ENCODE peak calls at places on chromosomes 1 and 21, in ten cellular contexts. One of them, this sample, is unnamed.

GRCh38 chr1:83530506-83530905 is 468.4 kb downstream of the TTLL7 start:
- DNase-seq in activated CD8-positive, alpha-beta memory T cell treated with anti-CD3 and anti-CD28 coated beads for 4 hours: no peak
- DNase-seq in skeletal muscle cell: no peak
- DNase-seq in IMR-90: no peak
- DNase-seq in hippocampal formation: no peak
- DNase-seq in H54: no peak
- DNase-seq in nucleus accumbens: no peak
- DNase-seq in activated naive CD4-positive, alpha-beta T cell treated with anti-CD3 and anti-CD28 coated beads, Interleukin-2, amount 10 ng/mL, durations not matched to agents 7 days and 5 days: no peak
- DNase-seq in stimulated activated CD4-positive, alpha-beta T cell treated with anti-CD3 and anti-CD28 coated beads, Interleukin-1b, Interleukin-23, amount 100 ng/mL, for 24 hours: no peak
- DNase-seq in AG20443: no peak
- DNase-seq in this sample: no peak

GRCh38 chr1:209996348-209996747 is 58.3 kb downstream of the SYT14 start:
- DNase-seq in activated naive CD4-positive, alpha-beta T cell treated with anti-CD3 and anti-CD28 coated beads, Interleukin-2, amount 10 ng/mL, durations not matched to agents 7 days and 5 days: no peak
- DNase-seq in IMR-90: no peak
- DNase-seq in hippocampal formation: no peak
- DNase-seq in H54: no peak
- DNase-seq in AG20443: no peak
- DNase-seq in stimulated activated CD4-positive, alpha-beta T cell treated with anti-CD3 and anti-CD28 coated beads, Interleukin-1b, Interleukin-23, amount 100 ng/mL, for 24 hours: no peak
- DNase-seq in skeletal muscle cell: no peak
- DNase-seq in nucleus accumbens: no peak
- DNase-seq in activated CD8-positive, alpha-beta memory T cell treated with anti-CD3 and anti-CD28 coated beads for 4 hours: no peak
- DNase-seq in this sample: no peak

GRCh38 chr1:53326598-53327182 is 1.2 kb downstream of the LRP8 start:
- DNase-seq in H54: peak
- DNase-seq in skeletal muscle cell: no peak
- DNase-seq in AG20443: no peak
- DNase-seq in hippocampal formation: no peak
- DNase-seq in nucleus accumbens: no peak
- DNase-seq in IMR-90: no peak
- DNase-seq in activated naive CD4-positive, alpha-beta T cell treated with anti-CD3 and anti-CD28 coated beads, Interleukin-2, amount 10 ng/mL, durations not matched to agents 7 days and 5 days: no peak
- DNase-seq in stimulated activated CD4-positive, alpha-beta T cell treated with anti-CD3 and anti-CD28 coated beads, Interleukin-1b, Interleukin-23, amount 100 ng/mL, for 24 hours: no peak
- DNase-seq in activated CD8-positive, alpha-beta memory T cell treated with anti-CD3 and anti-CD28 coated beads for 4 hours: no peak
- DNase-seq in this sample: no peak

GRCh38 chr1:51313961-51314777 is 16.2 kb downstream of the TTC39A start:
- DNase-seq in activated naive CD4-positive, alpha-beta T cell treated with anti-CD3 and anti-CD28 coated beads, Interleukin-2, amount 10 ng/mL, durations not matched to agents 7 days and 5 days: no peak
- DNase-seq in IMR-90: peak
- DNase-seq in activated CD8-positive, alpha-beta memory T cell treated with anti-CD3 and anti-CD28 coated beads for 4 hours: no peak
- DNase-seq in nucleus accumbens: no peak
- DNase-seq in skeletal muscle cell: peak
- DNase-seq in H54: no peak
- DNase-seq in stimulated activated CD4-positive, alpha-beta T cell treated with anti-CD3 and anti-CD28 coated beads, Interleukin-1b, Interleukin-23, amount 100 ng/mL, for 24 hours: no peak
- DNase-seq in AG20443: peak
- DNase-seq in hippocampal formation: no peak
- DNase-seq in this sample: no peak

GRCh38 chr1:19070197-19070651 is 113.7 kb upstream of the IFFO2 start:
- DNase-seq in activated naive CD4-positive, alpha-beta T cell treated with anti-CD3 and anti-CD28 coated beads, Interleukin-2, amount 10 ng/mL, durations not matched to agents 7 days and 5 days: no peak
- DNase-seq in H54: no peak
- DNase-seq in nucleus accumbens: no peak
- DNase-seq in AG20443: no peak
- DNase-seq in hippocampal formation: no peak
- DNase-seq in stimulated activated CD4-positive, alpha-beta T cell treated with anti-CD3 and anti-CD28 coated beads, Interleukin-1b, Interleukin-23, amount 100 ng/mL, for 24 hours: no peak
- DNase-seq in activated CD8-positive, alpha-beta memory T cell treated with anti-CD3 and anti-CD28 coated beads for 4 hours: no peak
- DNase-seq in skeletal muscle cell: no peak
- DNase-seq in IMR-90: no peak
- DNase-seq in this sample: no peak

GRCh38 chr1:2382621-2383361 is 8.6 kb downstream of the MORN1 start:
- DNase-seq in stimulated activated CD4-positive, alpha-beta T cell treated with anti-CD3 and anti-CD28 coated beads, Interleukin-1b, Interleukin-23, amount 100 ng/mL, for 24 hours: no peak
- DNase-seq in skeletal muscle cell: no peak
- DNase-seq in hippocampal formation: no peak
- DNase-seq in nucleus accumbens: no peak
- DNase-seq in activated naive CD4-positive, alpha-beta T cell treated with anti-CD3 and anti-CD28 coated beads, Interleukin-2, amount 10 ng/mL, durations not matched to agents 7 days and 5 days: peak
- DNase-seq in H54: peak
- DNase-seq in AG20443: peak
- DNase-seq in IMR-90: no peak
- DNase-seq in activated CD8-positive, alpha-beta memory T cell treated with anti-CD3 and anti-CD28 coated beads for 4 hours: no peak
- DNase-seq in this sample: no peak

GRCh38 chr21:34011660-34012059 is 61.7 kb upstream of the MRPS6 start:
- DNase-seq in stimulated activated CD4-positive, alpha-beta T cell treated with anti-CD3 and anti-CD28 coated beads, Interleukin-1b, Interleukin-23, amount 100 ng/mL, for 24 hours: no peak
- DNase-seq in activated CD8-positive, alpha-beta memory T cell treated with anti-CD3 and anti-CD28 coated beads for 4 hours: no peak
- DNase-seq in activated naive CD4-positive, alpha-beta T cell treated with anti-CD3 and anti-CD28 coated beads, Interleukin-2, amount 10 ng/mL, durations not matched to agents 7 days and 5 days: no peak
- DNase-seq in hippocampal formation: no peak
- DNase-seq in H54: no peak
- DNase-seq in IMR-90: no peak
- DNase-seq in skeletal muscle cell: no peak
- DNase-seq in AG20443: no peak
- DNase-seq in nucleus accumbens: no peak
- DNase-seq in this sample: no peak

GRCh38 chr1:178726545-178726944 is 1.5 kb downstream of the RALGPS2 start:
- DNase-seq in activated naive CD4-positive, alpha-beta T cell treated with anti-CD3 and anti-CD28 coated beads, Interleukin-2, amount 10 ng/mL, durations not matched to agents 7 days and 5 days: no peak
- DNase-seq in stimulated activated CD4-positive, alpha-beta T cell treated with anti-CD3 and anti-CD28 coated beads, Interleukin-1b, Interleukin-23, amount 100 ng/mL, for 24 hours: no peak
- DNase-seq in nucleus accumbens: no peak
- DNase-seq in skeletal muscle cell: no peak
- DNase-seq in hippocampal formation: no peak
- DNase-seq in activated CD8-positive, alpha-beta memory T cell treated with anti-CD3 and anti-CD28 coated beads for 4 hours: no peak
- DNase-seq in H54: no peak
- DNase-seq in AG20443: no peak
- DNase-seq in IMR-90: no peak
- DNase-seq in this sample: no peak

GRCh38 chr1:44619261-44619900 is 54.9 kb downstream of the TMEM53 start:
- DNase-seq in hippocampal formation: no peak
- DNase-seq in nucleus accumbens: no peak
- DNase-seq in skeletal muscle cell: no peak
- DNase-seq in AG20443: peak
- DNase-seq in activated naive CD4-positive, alpha-beta T cell treated with anti-CD3 and anti-CD28 coated beads, Interleukin-2, amount 10 ng/mL, durations not matched to agents 7 days and 5 days: no peak
- DNase-seq in activated CD8-positive, alpha-beta memory T cell treated with anti-CD3 and anti-CD28 coated beads for 4 hours: no peak
- DNase-seq in H54: peak
- DNase-seq in IMR-90: peak
- DNase-seq in stimulated activated CD4-positive, alpha-beta T cell treated with anti-CD3 and anti-CD28 coated beads, Interleukin-1b, Interleukin-23, amount 100 ng/mL, for 24 hours: no peak
- DNase-seq in this sample: no peak

GRCh38 chr1:174217248-174217647 is 57.9 kb downstream of the RABGAP1L start:
- DNase-seq in activated CD8-positive, alpha-beta memory T cell treated with anti-CD3 and anti-CD28 coated beads for 4 hours: no peak
- DNase-seq in IMR-90: no peak
- DNase-seq in skeletal muscle cell: no peak
- DNase-seq in hippocampal formation: no peak
- DNase-seq in H54: no peak
- DNase-seq in AG20443: no peak
- DNase-seq in nucleus accumbens: no peak
- DNase-seq in activated naive CD4-positive, alpha-beta T cell treated with anti-CD3 and anti-CD28 coated beads, Interleukin-2, amount 10 ng/mL, durations not matched to agents 7 days and 5 days: no peak
- DNase-seq in stimulated activated CD4-positive, alpha-beta T cell treated with anti-CD3 and anti-CD28 coated beads, Interleukin-1b, Interleukin-23, amount 100 ng/mL, for 24 hours: no peak
- DNase-seq in this sample: no peak

GRCh38 chr21:41641821-41642368 is 125.0 kb downstream of the RIPK4 start:
- DNase-seq in nucleus accumbens: no peak
- DNase-seq in IMR-90: peak
- DNase-seq in AG20443: peak
- DNase-seq in skeletal muscle cell: peak
- DNase-seq in activated naive CD4-positive, alpha-beta T cell treated with anti-CD3 and anti-CD28 coated beads, Interleukin-2, amount 10 ng/mL, durations not matched to agents 7 days and 5 days: no peak
- DNase-seq in H54: peak
- DNase-seq in stimulated activated CD4-positive, alpha-beta T cell treated with anti-CD3 and anti-CD28 coated beads, Interleukin-1b, Interleukin-23, amount 100 ng/mL, for 24 hours: no peak
- DNase-seq in activated CD8-positive, alpha-beta memory T cell treated with anti-CD3 and anti-CD28 coated beads for 4 hours: no peak
- DNase-seq in hippocampal formation: no peak
- DNase-seq in this sample: peak

GRCh38 chr1:82978461-82979324 is 1020.2 kb downstream of the TTLL7 start:
- DNase-seq in stimulated activated CD4-positive, alpha-beta T cell treated with anti-CD3 and anti-CD28 coated beads, Interleukin-1b, Interleukin-23, amount 100 ng/mL, for 24 hours: no peak
- DNase-seq in activated CD8-positive, alpha-beta memory T cell treated with anti-CD3 and anti-CD28 coated beads for 4 hours: no peak
- DNase-seq in hippocampal formation: no peak
- DNase-seq in activated naive CD4-positive, alpha-beta T cell treated with anti-CD3 and anti-CD28 coated beads, Interleukin-2, amount 10 ng/mL, durations not matched to agents 7 days and 5 days: no peak
- DNase-seq in H54: no peak
- DNase-seq in IMR-90: no peak
- DNase-seq in nucleus accumbens: no peak
- DNase-seq in AG20443: no peak
- DNase-seq in skeletal muscle cell: no peak
- DNase-seq in this sample: no peak

GRCh38 chr1:228166170-228166936 is 749 bp downstream of the IBA57 start:
- DNase-seq in stimulated activated CD4-positive, alpha-beta T cell treated with anti-CD3 and anti-CD28 coated beads, Interleukin-1b, Interleukin-23, amount 100 ng/mL, for 24 hours: peak
- DNase-seq in hippocampal formation: peak
- DNase-seq in nucleus accumbens: peak
- DNase-seq in activated naive CD4-positive, alpha-beta T cell treated with anti-CD3 and anti-CD28 coated beads, Interleukin-2, amount 10 ng/mL, durations not matched to agents 7 days and 5 days: peak
- DNase-seq in skeletal muscle cell: peak
- DNase-seq in IMR-90: peak
- DNase-seq in AG20443: peak
- DNase-seq in activated CD8-positive, alpha-beta memory T cell treated with anti-CD3 and anti-CD28 coated beads for 4 hours: peak
- DNase-seq in H54: peak
- DNase-seq in this sample: peak

GRCh38 chr1:115564201-115564600 is 77.6 kb upstream of the VANGL1 start:
- DNase-seq in nucleus accumbens: no peak
- DNase-seq in hippocampal formation: no peak
- DNase-seq in H54: no peak
- DNase-seq in AG20443: no peak
- DNase-seq in activated naive CD4-positive, alpha-beta T cell treated with anti-CD3 and anti-CD28 coated beads, Interleukin-2, amount 10 ng/mL, durations not matched to agents 7 days and 5 days: no peak
- DNase-seq in stimulated activated CD4-positive, alpha-beta T cell treated with anti-CD3 and anti-CD28 coated beads, Interleukin-1b, Interleukin-23, amount 100 ng/mL, for 24 hours: no peak
- DNase-seq in IMR-90: no peak
- DNase-seq in skeletal muscle cell: no peak
- DNase-seq in activated CD8-positive, alpha-beta memory T cell treated with anti-CD3 and anti-CD28 coated beads for 4 hours: no peak
- DNase-seq in this sample: no peak

GRCh38 chr1:201228011-201228983 is 37.7 kb downstream of the IGFN1 start:
- DNase-seq in nucleus accumbens: no peak
- DNase-seq in hippocampal formation: no peak
- DNase-seq in H54: no peak
- DNase-seq in AG20443: peak
- DNase-seq in stimulated activated CD4-positive, alpha-beta T cell treated with anti-CD3 and anti-CD28 coated beads, Interleukin-1b, Interleukin-23, amount 100 ng/mL, for 24 hours: no peak
- DNase-seq in skeletal muscle cell: no peak
- DNase-seq in activated CD8-positive, alpha-beta memory T cell treated with anti-CD3 and anti-CD28 coated beads for 4 hours: no peak
- DNase-seq in IMR-90: no peak
- DNase-seq in activated naive CD4-positive, alpha-beta T cell treated with anti-CD3 and anti-CD28 coated beads, Interleukin-2, amount 10 ng/mL, durations not matched to agents 7 days and 5 days: peak
- DNase-seq in this sample: no peak

GRCh38 chr1:56547473-56547872 is 31.9 kb downstream of the PLPP3 start:
- DNase-seq in skeletal muscle cell: no peak
- DNase-seq in AG20443: no peak
- DNase-seq in hippocampal formation: no peak
- DNase-seq in IMR-90: no peak
- DNase-seq in activated CD8-positive, alpha-beta memory T cell treated with anti-CD3 and anti-CD28 coated beads for 4 hours: no peak
- DNase-seq in stimulated activated CD4-positive, alpha-beta T cell treated with anti-CD3 and anti-CD28 coated beads, Interleukin-1b, Interleukin-23, amount 100 ng/mL, for 24 hours: no peak
- DNase-seq in H54: no peak
- DNase-seq in activated naive CD4-positive, alpha-beta T cell treated with anti-CD3 and anti-CD28 coated beads, Interleukin-2, amount 10 ng/mL, durations not matched to agents 7 days and 5 days: no peak
- DNase-seq in nucleus accumbens: no peak
- DNase-seq in this sample: no peak

GRCh38 chr1:77031101-77031662 is 163.9 kb downstream of the ST6GALNAC5 start:
- DNase-seq in activated naive CD4-positive, alpha-beta T cell treated with anti-CD3 and anti-CD28 coated beads, Interleukin-2, amount 10 ng/mL, durations not matched to agents 7 days and 5 days: no peak
- DNase-seq in hippocampal formation: no peak
- DNase-seq in nucleus accumbens: no peak
- DNase-seq in activated CD8-positive, alpha-beta memory T cell treated with anti-CD3 and anti-CD28 coated beads for 4 hours: no peak
- DNase-seq in H54: no peak
- DNase-seq in skeletal muscle cell: peak
- DNase-seq in stimulated activated CD4-positive, alpha-beta T cell treated with anti-CD3 and anti-CD28 coated beads, Interleukin-1b, Interleukin-23, amount 100 ng/mL, for 24 hours: no peak
- DNase-seq in IMR-90: peak
- DNase-seq in AG20443: peak
- DNase-seq in this sample: no peak

GRCh38 chr1:58436615-58437297 is 109.8 kb downstream of the OMA1 start:
- DNase-seq in nucleus accumbens: no peak
- DNase-seq in activated naive CD4-positive, alpha-beta T cell treated with anti-CD3 and anti-CD28 coated beads, Interleukin-2, amount 10 ng/mL, durations not matched to agents 7 days and 5 days: no peak
- DNase-seq in IMR-90: no peak
- DNase-seq in skeletal muscle cell: no peak
- DNase-seq in AG20443: no peak
- DNase-seq in hippocampal formation: no peak
- DNase-seq in H54: no peak
- DNase-seq in activated CD8-positive, alpha-beta memory T cell treated with anti-CD3 and anti-CD28 coated beads for 4 hours: no peak
- DNase-seq in stimulated activated CD4-positive, alpha-beta T cell treated with anti-CD3 and anti-CD28 coated beads, Interleukin-1b, Interleukin-23, amount 100 ng/mL, for 24 hours: no peak
- DNase-seq in this sample: no peak

GRCh38 chr1:166354411-166354810 is 187.6 kb upstream of the FAM78B start:
- DNase-seq in nucleus accumbens: no peak
- DNase-seq in AG20443: no peak
- DNase-seq in IMR-90: no peak
- DNase-seq in stimulated activated CD4-positive, alpha-beta T cell treated with anti-CD3 and anti-CD28 coated beads, Interleukin-1b, Interleukin-23, amount 100 ng/mL, for 24 hours: no peak
- DNase-seq in skeletal muscle cell: no peak
- DNase-seq in activated naive CD4-positive, alpha-beta T cell treated with anti-CD3 and anti-CD28 coated beads, Interleukin-2, amount 10 ng/mL, durations not matched to agents 7 days and 5 days: no peak
- DNase-seq in H54: no peak
- DNase-seq in activated CD8-positive, alpha-beta memory T cell treated with anti-CD3 and anti-CD28 coated beads for 4 hours: no peak
- DNase-seq in hippocampal formation: no peak
- DNase-seq in this sample: no peak

GRCh38 chr1:119330940-119331263 is 37.7 kb upstream of the HAO2 start:
- DNase-seq in nucleus accumbens: no peak
- DNase-seq in stimulated activated CD4-positive, alpha-beta T cell treated with anti-CD3 and anti-CD28 coated beads, Interleukin-1b, Interleukin-23, amount 100 ng/mL, for 24 hours: no peak
- DNase-seq in activated CD8-positive, alpha-beta memory T cell treated with anti-CD3 and anti-CD28 coated beads for 4 hours: no peak
- DNase-seq in hippocampal formation: no peak
- DNase-seq in activated naive CD4-positive, alpha-beta T cell treated with anti-CD3 and anti-CD28 coated beads, Interleukin-2, amount 10 ng/mL, durations not matched to agents 7 days and 5 days: no peak
- DNase-seq in skeletal muscle cell: no peak
- DNase-seq in IMR-90: no peak
- DNase-seq in H54: no peak
- DNase-seq in AG20443: no peak
- DNase-seq in this sample: no peak

GRCh38 chr1:175768610-175769009 is 25.2 kb upstream of the TNR start:
- DNase-seq in activated CD8-positive, alpha-beta memory T cell treated with anti-CD3 and anti-CD28 coated beads for 4 hours: no peak
- DNase-seq in AG20443: no peak
- DNase-seq in H54: no peak
- DNase-seq in activated naive CD4-positive, alpha-beta T cell treated with anti-CD3 and anti-CD28 coated beads, Interleukin-2, amount 10 ng/mL, durations not matched to agents 7 days and 5 days: no peak
- DNase-seq in skeletal muscle cell: no peak
- DNase-seq in hippocampal formation: no peak
- DNase-seq in nucleus accumbens: no peak
- DNase-seq in IMR-90: no peak
- DNase-seq in stimulated activated CD4-positive, alpha-beta T cell treated with anti-CD3 and anti-CD28 coated beads, Interleukin-1b, Interleukin-23, amount 100 ng/mL, for 24 hours: no peak
- DNase-seq in this sample: peak

GRCh38 chr1:108316545-108316944 is 72.7 kb upstream of the NBPF4 start:
- DNase-seq in hippocampal formation: no peak
- DNase-seq in skeletal muscle cell: no peak
- DNase-seq in IMR-90: peak
- DNase-seq in activated CD8-positive, alpha-beta memory T cell treated with anti-CD3 and anti-CD28 coated beads for 4 hours: no peak
- DNase-seq in H54: peak
- DNase-seq in AG20443: peak
- DNase-seq in nucleus accumbens: no peak
- DNase-seq in activated naive CD4-positive, alpha-beta T cell treated with anti-CD3 and anti-CD28 coated beads, Interleukin-2, amount 10 ng/mL, durations not matched to agents 7 days and 5 days: no peak
- DNase-seq in stimulated activated CD4-positive, alpha-beta T cell treated with anti-CD3 and anti-CD28 coated beads, Interleukin-1b, Interleukin-23, amount 100 ng/mL, for 24 hours: no peak
- DNase-seq in this sample: no peak

GRCh38 chr1:170063109-170063826 is 11.2 kb downstream of the KIFAP3 start:
- DNase-seq in hippocampal formation: no peak
- DNase-seq in stimulated activated CD4-positive, alpha-beta T cell treated with anti-CD3 and anti-CD28 coated beads, Interleukin-1b, Interleukin-23, amount 100 ng/mL, for 24 hours: no peak
- DNase-seq in skeletal muscle cell: no peak
- DNase-seq in activated naive CD4-positive, alpha-beta T cell treated with anti-CD3 and anti-CD28 coated beads, Interleukin-2, amount 10 ng/mL, durations not matched to agents 7 days and 5 days: no peak
- DNase-seq in H54: no peak
- DNase-seq in IMR-90: peak
- DNase-seq in nucleus accumbens: no peak
- DNase-seq in AG20443: no peak
- DNase-seq in activated CD8-positive, alpha-beta memory T cell treated with anti-CD3 and anti-CD28 coated beads for 4 hours: no peak
- DNase-seq in this sample: no peak

GRCh38 chr1:59499956-59500569 is 203.2 kb downstream of the FGGY start:
- DNase-seq in hippocampal formation: no peak
- DNase-seq in activated CD8-positive, alpha-beta memory T cell treated with anti-CD3 and anti-CD28 coated beads for 4 hours: no peak
- DNase-seq in H54: no peak
- DNase-seq in AG20443: no peak
- DNase-seq in IMR-90: no peak
- DNase-seq in stimulated activated CD4-positive, alpha-beta T cell treated with anti-CD3 and anti-CD28 coated beads, Interleukin-1b, Interleukin-23, amount 100 ng/mL, for 24 hours: no peak
- DNase-seq in nucleus accumbens: no peak
- DNase-seq in activated naive CD4-positive, alpha-beta T cell treated with anti-CD3 and anti-CD28 coated beads, Interleukin-2, amount 10 ng/mL, durations not matched to agents 7 days and 5 days: no peak
- DNase-seq in skeletal muscle cell: no peak
- DNase-seq in this sample: no peak

GRCh38 chr1:89035080-89035479 is 12.4 kb upstream of the GBP3 start:
- DNase-seq in hippocampal formation: no peak
- DNase-seq in H54: no peak
- DNase-seq in skeletal muscle cell: no peak
- DNase-seq in activated CD8-positive, alpha-beta memory T cell treated with anti-CD3 and anti-CD28 coated beads for 4 hours: no peak
- DNase-seq in activated naive CD4-positive, alpha-beta T cell treated with anti-CD3 and anti-CD28 coated beads, Interleukin-2, amount 10 ng/mL, durations not matched to agents 7 days and 5 days: no peak
- DNase-seq in nucleus accumbens: no peak
- DNase-seq in AG20443: no peak
- DNase-seq in IMR-90: no peak
- DNase-seq in stimulated activated CD4-positive, alpha-beta T cell treated with anti-CD3 and anti-CD28 coated beads, Interleukin-1b, Interleukin-23, amount 100 ng/mL, for 24 hours: no peak
- DNase-seq in this sample: no peak

GRCh38 chr1:24540906-24541710 is 14.8 kb upstream of the NCMAP start:
- DNase-seq in activated naive CD4-positive, alpha-beta T cell treated with anti-CD3 and anti-CD28 coated beads, Interleukin-2, amount 10 ng/mL, durations not matched to agents 7 days and 5 days: peak
- DNase-seq in H54: no peak
- DNase-seq in hippocampal formation: no peak
- DNase-seq in skeletal muscle cell: peak
- DNase-seq in AG20443: peak
- DNase-seq in nucleus accumbens: no peak
- DNase-seq in activated CD8-positive, alpha-beta memory T cell treated with anti-CD3 and anti-CD28 coated beads for 4 hours: no peak
- DNase-seq in stimulated activated CD4-positive, alpha-beta T cell treated with anti-CD3 and anti-CD28 coated beads, Interleukin-1b, Interleukin-23, amount 100 ng/mL, for 24 hours: no peak
- DNase-seq in IMR-90: peak
- DNase-seq in this sample: no peak

GRCh38 chr1:182603646-182604127 is 502 bp downstream of the RGS16 start:
- DNase-seq in H54: no peak
- DNase-seq in activated CD8-positive, alpha-beta memory T cell treated with anti-CD3 and anti-CD28 coated beads for 4 hours: no peak
- DNase-seq in activated naive CD4-positive, alpha-beta T cell treated with anti-CD3 and anti-CD28 coated beads, Interleukin-2, amount 10 ng/mL, durations not matched to agents 7 days and 5 days: no peak
- DNase-seq in AG20443: no peak
- DNase-seq in nucleus accumbens: no peak
- DNase-seq in IMR-90: no peak
- DNase-seq in stimulated activated CD4-positive, alpha-beta T cell treated with anti-CD3 and anti-CD28 coated beads, Interleukin-1b, Interleukin-23, amount 100 ng/mL, for 24 hours: no peak
- DNase-seq in hippocampal formation: no peak
- DNase-seq in skeletal muscle cell: no peak
- DNase-seq in this sample: no peak

GRCh38 chr1:64245495-64245894 is 42.1 kb downstream of the UBE2U start:
- DNase-seq in stimulated activated CD4-positive, alpha-beta T cell treated with anti-CD3 and anti-CD28 coated beads, Interleukin-1b, Interleukin-23, amount 100 ng/mL, for 24 hours: no peak
- DNase-seq in AG20443: no peak
- DNase-seq in H54: no peak
- DNase-seq in activated naive CD4-positive, alpha-beta T cell treated with anti-CD3 and anti-CD28 coated beads, Interleukin-2, amount 10 ng/mL, durations not matched to agents 7 days and 5 days: no peak
- DNase-seq in activated CD8-positive, alpha-beta memory T cell treated with anti-CD3 and anti-CD28 coated beads for 4 hours: no peak
- DNase-seq in IMR-90: no peak
- DNase-seq in skeletal muscle cell: no peak
- DNase-seq in hippocampal formation: no peak
- DNase-seq in nucleus accumbens: peak
- DNase-seq in this sample: no peak